ENCODE peak calls at places on chromosomes 2 and 18, in nine cellular contexts. T, W, Q, Y, Z, P, R, J and B are unnamed samples.

GRCh38 chr2:157628282-157628531 is 457 bp downstream of the ACVR1C start:
- DNase-seq in R (no peak), Z (peak; percentile 8), Y (no peak), Q (no peak), W (no peak), P (no peak), T (no peak), J (no peak), B (no peak)

GRCh38 chr2:111168528-111168929 is 47.8 kb downstream of the BCL2L11 start:
- DNase-seq in W (peak; percentile 68), Y (peak; percentile 20), R (peak; percentile 81), P (peak; percentile 76), J (peak; percentile 28), T (peak; percentile 35), Z (peak; percentile 35), Q (peak; percentile 28), B (no peak)

GRCh38 chr18:14075196-14075595 is 57.0 kb downstream of the ZNF519 start:
- DNase-seq in Z (no peak), W (no peak), J (no peak), T (no peak), Y (no peak), R (no peak), Q (no peak), P (no peak), B (no peak)

GRCh38 chr2:43737097-43737854 is 36.6 kb upstream of the DYNC2LI1 start:
- DNase-seq in Y (no peak), J (no peak), T (peak; percentile 84), R (peak; percentile 71), P (peak; percentile 93), W (no peak), Z (no peak), Q (no peak), B (no peak)

GRCh38 chr2:239763433-239764097 is 261.6 kb downstream of the NDUFA10 start:
- DNase-seq in Z (no peak), W (no peak), J (no peak), R (peak; percentile 14), Y (no peak), T (no peak), Q (no peak), P (no peak), B (peak; percentile 28)

GRCh38 chr2:33372940-33373553 is 103.4 kb upstream of the RASGRP3 start:
- DNase-seq in Q (no peak), Z (peak; percentile 30), R (peak; percentile 41), J (no peak), W (no peak), T (no peak), P (peak; percentile 31), Y (no peak), B (no peak)

GRCh38 chr2:20050712-20051517 is 513 bp downstream of the LAPTM4A start:
- DNase-seq in T (no peak), Z (peak; percentile 15), J (no peak), Y (peak; percentile 16), W (peak; percentile 89), P (peak; percentile 75), R (peak; percentile 82), Q (peak; percentile 34), B (peak; percentile 62)

GRCh38 chr2:157871415-157871814 is 4.7 kb downstream of the ACVR1 start:
- DNase-seq in Q (no peak), Y (no peak), R (no peak), P (no peak), J (no peak), Z (no peak), T (no peak), W (no peak), B (no peak)

GRCh38 chr2:149735237-149735958 is 147.8 kb upstream of the MMADHC start:
- DNase-seq in W (no peak), J (no peak), R (peak; percentile 78), Z (no peak), Y (no peak), Q (no peak), P (no peak), T (no peak), B (no peak)

GRCh38 chr2:39530423-39530866 is 93.4 kb upstream of the MAP4K3 start:
- DNase-seq in J (no peak), R (peak; percentile 44), Z (no peak), Q (no peak), Y (no peak), T (no peak), P (peak; percentile 69), W (no peak), B (no peak)

GRCh38 chr2:583666-584065 is 93.5 kb downstream of the TMEM18 start:
- DNase-seq in P (no peak), Z (no peak), Q (no peak), T (no peak), Y (no peak), R (no peak), J (no peak), W (peak; percentile 72), B (no peak)

GRCh38 chr2:169014780-169015179 is 16.3 kb downstream of the ABCB11 start:
- DNase-seq in P (no peak), Y (no peak), W (no peak), Q (no peak), T (no peak), J (no peak), Z (no peak), R (no peak), B (no peak)

GRCh38 chr2:217409939-217410820 is 550.3 kb upstream of the TNP1 start:
- DNase-seq in Y (no peak), P (no peak), W (no peak), Q (no peak), T (no peak), R (peak; percentile 40), Z (no peak), J (no peak), B (no peak)

GRCh38 chr2:132955871-132956615 is 286.0 kb upstream of the LYPD1 start:
- DNase-seq in W (no peak), J (no peak), Y (no peak), Q (no peak), T (no peak), R (no peak), Z (no peak), P (no peak), B (no peak)

GRCh38 chr2:171287036-171287435 is 126.3 kb upstream of the TLK1 start:
- DNase-seq in R (no peak), Z (no peak), W (no peak), Y (no peak), Q (no peak), P (no peak), J (no peak), T (no peak), B (no peak)

GRCh38 chr2:137333386-137333972 is 568.1 kb downstream of the THSD7B start:
- DNase-seq in Q (no peak), Y (no peak), T (peak; percentile 4), P (peak; percentile 31), J (no peak), Z (no peak), W (no peak), R (peak; percentile 84), B (no peak)